ENCODE peak calls at places on chromosomes 12 and 14, in ten cellular contexts. One of them, this sample, is unnamed.

GRCh38 chr14:20998674-20999366 is at the start of gene SLC39A2:
- DNase-seq in COR-L47: no peak
- DNase-seq in Karpas-422: no peak
- DNase-seq in HS-5: no peak
- DNase-seq in NCI-H748 treated with DMSO at 0.1 percent for 48 hours: no peak
- DNase-seq in neural progenitor cell: peak
- DNase-seq in EL: peak
- DNase-seq in hippocampal formation: no peak
- DNase-seq in neural crest cell: no peak
- DNase-seq in AG20443: peak
- DNase-seq in this sample: peak

GRCh38 chr14:92040431-92041040 is 677 bp upstream of the TRIP11 start:
- DNase-seq in COR-L47: peak
- DNase-seq in Karpas-422: peak
- DNase-seq in HS-5: no peak
- DNase-seq in NCI-H748 treated with DMSO at 0.1 percent for 48 hours: peak
- DNase-seq in neural progenitor cell: no peak
- DNase-seq in EL: peak
- DNase-seq in hippocampal formation: peak
- DNase-seq in neural crest cell: no peak
- DNase-seq in AG20443: peak
- DNase-seq in this sample: no peak

GRCh38 chr12:47216150-47216677 is 136.5 kb upstream of the AMIGO2 start:
- DNase-seq in COR-L47: no peak
- DNase-seq in Karpas-422: peak
- DNase-seq in HS-5: no peak
- DNase-seq in NCI-H748 treated with DMSO at 0.1 percent for 48 hours: no peak
- DNase-seq in neural progenitor cell: no peak
- DNase-seq in EL: no peak
- DNase-seq in hippocampal formation: peak
- DNase-seq in neural crest cell: no peak
- DNase-seq in AG20443: no peak
- DNase-seq in this sample: no peak

GRCh38 chr12:68374315-68374982 is 42.3 kb upstream of the MDM1 start:
- DNase-seq in COR-L47: no peak
- DNase-seq in Karpas-422: no peak
- DNase-seq in HS-5: no peak
- DNase-seq in NCI-H748 treated with DMSO at 0.1 percent for 48 hours: no peak
- DNase-seq in neural progenitor cell: no peak
- DNase-seq in EL: no peak
- DNase-seq in hippocampal formation: no peak
- DNase-seq in neural crest cell: no peak
- DNase-seq in AG20443: no peak
- DNase-seq in this sample: no peak

GRCh38 chr12:112159146-112159541 is 33.8 kb downstream of the TRAFD1 start:
- DNase-seq in COR-L47: no peak
- DNase-seq in Karpas-422: no peak
- DNase-seq in HS-5: no peak
- DNase-seq in NCI-H748 treated with DMSO at 0.1 percent for 48 hours: no peak
- DNase-seq in neural progenitor cell: no peak
- DNase-seq in EL: no peak
- DNase-seq in hippocampal formation: no peak
- DNase-seq in neural crest cell: no peak
- DNase-seq in AG20443: no peak
- DNase-seq in this sample: no peak

GRCh38 chr12:27975222-27976136 is 2.9 kb upstream of the PTHLH start:
- DNase-seq in COR-L47: no peak
- DNase-seq in Karpas-422: no peak
- DNase-seq in HS-5: no peak
- DNase-seq in NCI-H748 treated with DMSO at 0.1 percent for 48 hours: no peak
- DNase-seq in neural progenitor cell: peak
- DNase-seq in EL: peak
- DNase-seq in hippocampal formation: no peak
- DNase-seq in neural crest cell: peak
- DNase-seq in AG20443: peak
- DNase-seq in this sample: peak

GRCh38 chr12:40820794-40821484 is 128.7 kb downstream of the CNTN1 start:
- DNase-seq in COR-L47: peak
- DNase-seq in Karpas-422: no peak
- DNase-seq in HS-5: no peak
- DNase-seq in NCI-H748 treated with DMSO at 0.1 percent for 48 hours: no peak
- DNase-seq in neural progenitor cell: no peak
- DNase-seq in EL: no peak
- DNase-seq in hippocampal formation: no peak
- DNase-seq in neural crest cell: no peak
- DNase-seq in AG20443: no peak
- DNase-seq in this sample: no peak

GRCh38 chr14:49982522-49982951 is 89.7 kb downstream of the ARF6 start:
- DNase-seq in COR-L47: no peak
- DNase-seq in Karpas-422: no peak
- DNase-seq in HS-5: peak
- DNase-seq in NCI-H748 treated with DMSO at 0.1 percent for 48 hours: no peak
- DNase-seq in neural progenitor cell: no peak
- DNase-seq in EL: peak
- DNase-seq in hippocampal formation: no peak
- DNase-seq in neural crest cell: no peak
- DNase-seq in AG20443: peak
- DNase-seq in this sample: no peak

GRCh38 chr12:54561164-54561563 is 11.8 kb downstream of the PDE1B start:
- DNase-seq in COR-L47: no peak
- DNase-seq in Karpas-422: no peak
- DNase-seq in HS-5: no peak
- DNase-seq in NCI-H748 treated with DMSO at 0.1 percent for 48 hours: no peak
- DNase-seq in neural progenitor cell: no peak
- DNase-seq in EL: no peak
- DNase-seq in hippocampal formation: peak
- DNase-seq in neural crest cell: no peak
- DNase-seq in AG20443: no peak
- DNase-seq in this sample: no peak

GRCh38 chr12:66314278-66314677 is 12.0 kb downstream of the HELB start:
- DNase-seq in COR-L47: no peak
- DNase-seq in Karpas-422: no peak
- DNase-seq in HS-5: no peak
- DNase-seq in NCI-H748 treated with DMSO at 0.1 percent for 48 hours: no peak
- DNase-seq in neural progenitor cell: no peak
- DNase-seq in EL: no peak
- DNase-seq in hippocampal formation: no peak
- DNase-seq in neural crest cell: no peak
- DNase-seq in AG20443: no peak
- DNase-seq in this sample: no peak

GRCh38 chr12:67355428-67356385 is 86.5 kb downstream of the CAND1 start:
- DNase-seq in COR-L47: peak
- DNase-seq in Karpas-422: peak
- DNase-seq in HS-5: peak
- DNase-seq in NCI-H748 treated with DMSO at 0.1 percent for 48 hours: peak
- DNase-seq in neural progenitor cell: peak
- DNase-seq in EL: peak
- DNase-seq in hippocampal formation: peak
- DNase-seq in neural crest cell: peak
- DNase-seq in AG20443: peak
- DNase-seq in this sample: no peak

GRCh38 chr12:5442251-5443006 is 10.5 kb downstream of the NTF3 start:
- DNase-seq in COR-L47: no peak
- DNase-seq in Karpas-422: peak
- DNase-seq in HS-5: peak
- DNase-seq in NCI-H748 treated with DMSO at 0.1 percent for 48 hours: peak
- DNase-seq in neural progenitor cell: peak
- DNase-seq in EL: peak
- DNase-seq in hippocampal formation: peak
- DNase-seq in neural crest cell: peak
- DNase-seq in AG20443: peak
- DNase-seq in this sample: no peak